ENCODE peak calls at places on chromosomes 13 and 19, in eight cellular contexts. C is activated T-helper 2 cell treated with anti-CD3 and anti-CD28 coated beads, Interferon-gamma antibody, Interleukin-2, Interleukin-4, amounts not matched to agents 10 μg/mL and 5 μg/mL and 100 μg/mL, durations not matched to agents 14 hours and 24 hours and 36 hours; Q is left lobe of liver; J is activated T-helper 1 cell treated with anti-CD3 and anti-CD28 coated beads, Interleukin-2, amount 50 U/mL, for 16 hours; G is testis; H is stimulated activated CD4-positive, alpha-beta T cell treated with anti-CD3 and anti-CD28 coated beads, Interleukin-1b, Interleukin-23, amount 100 ng/mL, for 24 hours; U is left lung; V is nephron progenitor cell. D is an unnamed sample.

GRCh38 chr19:29320076-29320475 is 107.1 kb upstream of the UQCRFS1 start:
- DNase-seq in Q (no peak), J (no peak), V (no peak), H (no peak), U (no peak), G (no peak), C (no peak), D (no peak)

GRCh38 chr19:15449620-15450527 is at the start of gene WIZ:
- DNase-seq in C (peak), J (peak), H (peak), V (peak), U (peak), Q (peak), G (peak), D (peak)

GRCh38 chr19:51166846-51167490 is 24.9 kb downstream of the SIGLEC7 start:
- DNase-seq in V (no peak), G (no peak), J (no peak), Q (no peak), U (peak), H (no peak), C (peak), D (peak)

GRCh38 chr13:48278806-48279205 is 24.7 kb upstream of the RB1 start:
- DNase-seq in Q (no peak), C (no peak), G (no peak), V (no peak), J (no peak), U (no peak), H (no peak), D (no peak)

GRCh38 chr13:73090116-73090811 is 31.5 kb downstream of the KLF5 start:
- DNase-seq in H (no peak), U (peak), Q (no peak), V (no peak), C (no peak), J (no peak), G (no peak), D (no peak)

GRCh38 chr13:20053016-20053415 is 94.5 kb downstream of the ZMYM2 start:
- DNase-seq in G (peak), V (no peak), C (no peak), J (no peak), U (no peak), H (no peak), Q (no peak), D (no peak)

GRCh38 chr19:27635401-27635800 is 1577.5 kb downstream of the UQCRFS1 start:
- DNase-seq in G (no peak), C (no peak), J (no peak), H (no peak), U (no peak), Q (no peak), V (no peak), D (no peak)

GRCh38 chr13:34913040-34913439 is 29.0 kb upstream of the NBEA start:
- DNase-seq in Q (no peak), H (no peak), J (no peak), C (no peak), G (no peak), U (no peak), V (peak), D (no peak)

GRCh38 chr13:51066091-51066831 is 44.8 kb downstream of the C13orf42 start:
- DNase-seq in C (no peak), V (no peak), G (no peak), U (no peak), Q (no peak), J (no peak), H (no peak), D (peak)

GRCh38 chr19:12779162-12779993 is 4.0 kb upstream of the HOOK2 start:
- DNase-seq in U (peak), Q (peak), V (no peak), G (peak), H (no peak), J (no peak), C (no peak), D (no peak)

GRCh38 chr13:21324793-21325192 is 134.3 kb downstream of the ZDHHC20 start:
- DNase-seq in H (no peak), J (no peak), G (no peak), C (no peak), U (no peak), Q (no peak), V (no peak), D (no peak)

GRCh38 chr19:17300992-17301585 is 2.1 kb downstream of the ABHD8 start:
- DNase-seq in V (no peak), G (no peak), J (no peak), C (no peak), U (no peak), H (no peak), Q (no peak), D (no peak)

GRCh38 chr19:30304540-30304939 is 67.6 kb upstream of the ZNF536 start:
- DNase-seq in G (no peak), H (no peak), C (no peak), V (no peak), J (no peak), Q (no peak), U (no peak), D (no peak)

GRCh38 chr19:40216013-40216776 is 2.0 kb downstream of the TTC9B start:
- DNase-seq in G (no peak), V (no peak), C (no peak), J (no peak), H (no peak), U (no peak), Q (no peak), D (no peak)

GRCh38 chr13:111043575-111043982 is 71.5 kb upstream of the ARHGEF7 start:
- DNase-seq in U (no peak), J (no peak), C (no peak), Q (no peak), H (no peak), G (no peak), V (no peak), D (no peak)

GRCh38 chr13:73142091-73142490 is 83.3 kb downstream of the KLF5 start:
- DNase-seq in U (no peak), H (no peak), Q (no peak), G (no peak), V (no peak), C (no peak), J (no peak), D (no peak)

GRCh38 chr19:478236-478888 is 17.5 kb upstream of the SHC2 start:
- DNase-seq in G (no peak), V (no peak), U (no peak), Q (no peak), C (no peak), H (no peak), J (no peak), D (no peak)

GRCh38 chr13:112812306-112813034 is 122.6 kb downstream of the ATP11A start:
- DNase-seq in J (no peak), Q (no peak), C (no peak), U (no peak), V (no peak), H (no peak), G (peak), D (no peak)

GRCh38 chr19:50046649-50047503 is 21.1 kb downstream of the ZNF473 start:
- DNase-seq in H (peak), V (peak), Q (no peak), J (peak), G (peak), C (no peak), U (no peak), D (no peak)

D was measured in CD14-positive monocyte.